ENCODE peak calls at places on chromosomes 5 and 9, in six cellular contexts. E is fibroblast of lung, W is adrenal gland, R is neural crest cell, X is colonic mucosa, M is body of pancreas. J is an unnamed sample.

GRCh38 chr5:180593446-180594206 is 2.3 kb upstream of the SCGB3A1 start:
- DNase-seq in M (no peak), W (no peak), E (no peak), R (no peak), X (no peak), J (no peak)

GRCh38 chr5:96031811-96032261 is 70.2 kb upstream of the ELL2 start:
- DNase-seq in R (no peak), X (no peak), M (no peak), W (no peak), E (peak), J (no peak)

GRCh38 chr5:132389453-132390286 is 20.2 kb downstream of the SLC22A5 start:
- DNase-seq in E (peak), X (peak), R (no peak), M (no peak), W (no peak), J (no peak)

GRCh38 chr5:28766565-28767158 is 1728.3 kb upstream of the CDH9 start:
- DNase-seq in E (peak), W (no peak), M (no peak), R (peak), X (no peak), J (no peak)

GRCh38 chr5:79193643-79194042 is 42.3 kb upstream of the JMY start:
- DNase-seq in W (peak), E (peak), R (no peak), M (no peak), X (no peak), J (no peak)

GRCh38 chr9:88998506-88998905 is 7.2 kb downstream of the S1PR3 start:
- DNase-seq in W (no peak), E (peak), X (no peak), M (no peak), R (no peak), J (no peak)

GRCh38 chr5:72523960-72524582 is 16.9 kb upstream of the ZNF366 start:
- DNase-seq in R (no peak), X (no peak), M (no peak), W (no peak), E (peak), J (no peak)

GRCh38 chr5:137630972-137631370 is 104.9 kb downstream of the KLHL3 start:
- DNase-seq in W (no peak), M (no peak), R (no peak), X (no peak), E (no peak), J (no peak)

GRCh38 chr9:129399301-129399990 is 221.4 kb upstream of the IER5L start:
- DNase-seq in E (no peak), R (no peak), X (no peak), M (no peak), W (no peak), J (no peak)

GRCh38 chr9:33044162-33044673 is 19.1 kb downstream of the DNAJA1 start:
- DNase-seq in W (peak), M (peak), E (peak), R (peak), X (peak), J (peak)

GRCh38 chr5:15009420-15009819 is 137.8 kb upstream of the ANKH start:
- DNase-seq in R (no peak), X (peak), W (no peak), M (no peak), E (peak), J (no peak)

GRCh38 chr5:72624641-72625236 is 117.5 kb upstream of the ZNF366 start:
- DNase-seq in W (no peak), X (no peak), E (peak), M (no peak), R (no peak), J (no peak)

GRCh38 chr5:171484460-171484899 is 65.0 kb downstream of the FGF18 start:
- DNase-seq in M (peak), X (peak), W (no peak), R (peak), E (peak), J (no peak)

GRCh38 chr9:80797841-80798688 is 891.3 kb downstream of the TLE1 start:
- DNase-seq in W (no peak), R (no peak), X (peak), M (no peak), E (peak), J (no peak)

GRCh38 chr5:164504141-164504772 is 998.8 kb downstream of the MAT2B start:
- DNase-seq in X (peak), E (peak), R (peak), M (peak), W (peak), J (peak)

GRCh38 chr9:135156525-135157510 is 69.3 kb downstream of the OLFM1 start:
- DNase-seq in R (peak), M (peak), E (peak), W (no peak), X (no peak), J (no peak)

GRCh38 chr9:111356567-111357244 is 26.7 kb upstream of the OR2K2 start:
- DNase-seq in M (no peak), W (peak), R (no peak), E (peak), X (peak), J (no peak)

GRCh38 chr9:29044959-29045358 is 1471.7 kb upstream of the C9orf72 start:
- DNase-seq in X (no peak), W (no peak), R (no peak), M (no peak), E (no peak), J (no peak)

GRCh38 chr5:74641778-74642542 is 1.4 kb upstream of the ENC1 start:
- DNase-seq in E (peak), X (peak), W (peak), R (no peak), M (peak), J (peak)

GRCh38 chr5:105587963-105588662 is 2025.5 kb upstream of the NUDT12 start:
- DNase-seq in E (no peak), R (no peak), X (no peak), M (no peak), W (no peak), J (peak)

GRCh38 chr5:15007549-15008142 is 136.1 kb upstream of the ANKH start:
- DNase-seq in M (no peak), R (no peak), X (no peak), E (no peak), W (no peak), J (no peak)

GRCh38 chr5:154331267-154331666 is 114.5 kb upstream of the SAP30L start:
- DNase-seq in M (no peak), X (no peak), E (no peak), R (no peak), W (no peak), J (no peak)

GRCh38 chr9:16884952-16885513 is 14.6 kb upstream of the BNC2 start:
- DNase-seq in W (no peak), R (no peak), X (peak), M (no peak), E (peak), J (peak)

GRCh38 chr5:154779105-154779504 is 23.9 kb downstream of the LARP1 start:
- DNase-seq in X (no peak), M (no peak), E (peak), R (no peak), W (peak), J (no peak)

GRCh38 chr5:18067615-18068014 is 433.4 kb downstream of the TAF11L14 start:
- DNase-seq in W (no peak), X (no peak), M (no peak), E (no peak), R (no peak), J (no peak)

GRCh38 chr5:1800470-1801060 is 642 bp upstream of the NDUFS6 start:
- DNase-seq in R (no peak), M (no peak), E (peak), W (peak), X (peak), J (no peak)

GRCh38 chr9:112659906-112660305 is 58.0 kb downstream of the INIP start:
- DNase-seq in E (no peak), W (no peak), X (no peak), M (no peak), R (no peak), J (no peak)

GRCh38 chr5:172715931-172716682 is 54.9 kb downstream of the DUSP1 start:
- DNase-seq in W (no peak), R (no peak), E (no peak), X (no peak), M (no peak), J (no peak)

GRCh38 chr5:88380332-88380731 is 111.7 kb upstream of the TMEM161B start:
- DNase-seq in R (no peak), X (no peak), E (no peak), M (no peak), W (no peak), J (no peak)

GRCh38 chr9:124286292-124286931 is 28.7 kb downstream of the NEK6 start:
- DNase-seq in R (no peak), E (peak), W (no peak), X (peak), M (no peak), J (no peak)

GRCh38 chr5:83924891-83925290 is 204.2 kb upstream of the HAPLN1 start:
- DNase-seq in M (no peak), X (no peak), R (no peak), W (no peak), E (peak), J (no peak)

GRCh38 chr5:151903243-151903653 is 21.4 kb downstream of the GLRA1 start:
- DNase-seq in E (no peak), W (no peak), R (no peak), M (no peak), X (no peak), J (no peak)

GRCh38 chr5:128304121-128304520 is 220.6 kb downstream of the SLC12A2 start:
- DNase-seq in W (peak), X (no peak), R (no peak), E (peak), M (no peak), J (no peak)

GRCh38 chr5:137078171-137078665 is 420.9 kb downstream of the SPOCK1 start:
- DNase-seq in M (no peak), R (no peak), W (no peak), E (no peak), X (no peak), J (no peak)

GRCh38 chr5:96292582-96293247 is 140.3 kb downstream of the PCSK1 start:
- DNase-seq in M (peak), E (peak), X (no peak), R (no peak), W (no peak), J (no peak)

GRCh38 chr5:144468542-144468941 is 297.9 kb downstream of the KCTD16 start:
- DNase-seq in X (no peak), R (no peak), W (no peak), M (no peak), E (no peak), J (no peak)

GRCh38 chr9:92424340-92424739 is at the start of gene OMD:
- DNase-seq in W (no peak), E (no peak), R (no peak), M (no peak), X (no peak), J (no peak)

GRCh38 chr9:78133751-78134150 is 102.1 kb upstream of the CEP78 start:
- DNase-seq in M (no peak), W (no peak), R (no peak), X (no peak), E (no peak), J (no peak)

DNA sequence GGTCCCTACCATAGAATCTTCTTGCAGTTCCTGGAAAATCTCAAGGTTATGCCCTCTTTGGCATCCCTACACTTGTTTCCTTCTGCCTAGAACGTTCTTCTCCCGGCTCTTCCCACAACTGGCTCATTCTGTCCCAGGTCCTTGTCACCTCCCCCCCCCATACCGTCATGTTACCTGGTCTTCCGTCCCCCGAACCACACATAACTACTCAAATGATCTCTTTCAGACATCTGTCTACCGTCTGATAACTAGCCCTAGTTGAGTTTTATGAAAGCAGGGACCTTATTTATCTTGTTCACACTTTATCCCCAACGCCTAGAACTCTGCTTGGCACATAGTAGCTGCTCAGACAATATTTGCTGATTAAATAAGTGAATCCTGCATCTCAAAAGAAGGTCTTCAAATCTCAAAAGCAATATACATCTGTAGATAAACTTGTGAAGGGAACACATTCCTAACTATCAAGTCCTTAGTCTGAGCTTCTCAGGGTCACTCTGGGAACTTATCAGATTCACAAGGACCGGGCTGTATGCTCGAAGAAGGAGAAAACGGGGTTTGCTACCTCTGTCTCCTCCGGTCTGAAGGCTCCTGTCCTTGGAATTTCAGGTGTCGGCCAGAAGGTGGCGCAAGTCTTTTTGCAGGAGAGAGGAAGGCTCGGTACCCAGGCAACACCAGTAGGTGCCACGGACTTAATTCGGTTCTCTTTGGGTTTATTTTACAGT is 30.0 kb downstream of the LCP2 start:
- DNase-seq in R (peak), E (peak), M (peak), W (peak), X (peak), J (peak)
- TF ChIP-seq CTCF in R (peak), E (peak), M (peak), W (peak), X (peak), J (peak)

DNA sequence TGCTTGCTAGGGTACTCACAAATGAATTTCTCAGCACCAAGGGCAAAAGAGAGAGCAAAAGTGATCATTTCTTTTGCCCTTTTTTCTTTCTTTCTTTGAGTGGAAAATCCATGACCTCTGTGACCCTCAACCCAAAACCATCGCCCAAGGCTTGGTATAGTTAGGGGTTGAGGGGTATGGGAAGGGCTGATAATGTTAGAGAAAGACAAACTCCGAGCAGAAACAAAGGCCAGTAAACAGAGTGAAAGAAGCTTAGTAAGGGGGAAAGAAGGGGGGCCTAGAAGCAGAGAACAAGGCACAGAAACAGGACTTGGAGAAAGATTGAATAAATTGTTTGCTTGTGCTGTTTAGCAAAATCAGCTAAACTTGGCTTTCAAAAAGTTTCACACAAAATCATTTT is 276.6 kb downstream of the NR2F1-AS1 start:
- DNase-seq in E (no peak), X (no peak), M (no peak), W (no peak), R (peak), J (no peak)
- TF ChIP-seq CTCF in E (no peak), X (no peak), M (no peak), W (no peak), R (no peak), J (no peak)

GRCh38 chr5:91136271-91136670 is 246.8 kb downstream of the ARRDC3 start:
- DNase-seq in E (no peak), R (no peak), M (no peak), X (no peak), W (no peak), J (no peak)
- TF ChIP-seq CTCF in E (no peak), R (no peak), M (no peak), X (no peak), W (no peak), J (no peak)

DNA sequence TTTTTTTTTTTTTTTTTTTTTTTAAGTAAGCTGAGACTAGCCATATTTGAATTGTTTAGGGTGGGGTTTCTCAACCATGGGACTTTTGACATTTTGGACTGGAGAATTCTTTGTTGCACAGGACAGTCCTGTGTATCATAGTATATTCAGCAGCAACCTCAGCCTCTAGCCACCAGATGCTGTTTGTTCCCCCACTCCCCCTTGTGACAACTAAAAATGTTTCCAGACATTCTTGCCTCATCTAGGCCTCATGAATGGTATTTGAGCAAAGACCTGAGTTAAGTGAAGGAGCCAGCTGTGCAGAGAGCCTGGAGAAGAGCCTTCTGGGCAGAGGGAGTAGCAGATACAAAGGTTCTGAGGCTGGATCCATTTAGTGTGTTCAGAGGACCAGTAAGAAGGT is 155.9 kb downstream of the SGCD start:
- DNase-seq in R (no peak), W (no peak), E (peak), X (no peak), M (no peak), J (no peak)
- TF ChIP-seq CTCF in R (no peak), W (no peak), E (no peak), X (no peak), M (no peak), J (no peak)